ENCODE peak calls at places on chromosomes 6 and 20, in eight cellular contexts. O is mesendoderm; X is CD4-positive, alpha-beta memory T cell; G is cardiac muscle cell; E is right atrium auricular region; D is lower lobe of right lung; K is gastrocnemius medialis; C is spleen. U is an unnamed sample.
A peak's percentile ranks its signal among the peaks of the same experiment; 100 is the strongest.

GRCh38 chr6:75934643-75935472 is 137.6 kb downstream of the IMPG1 start:
- DNase-seq in D (no peak), O (peak; percentile 95), C (no peak), X (peak; percentile 30), K (peak; percentile 9), G (peak; percentile 87), E (no peak), U (peak; percentile 35)

GRCh38 chr6:112268011-112268410 is 13.6 kb upstream of the LAMA4 start:
- DNase-seq in X (no peak), O (no peak), E (no peak), C (no peak), K (no peak), G (no peak), D (no peak), U (no peak)

GRCh38 chr20:44540834-44541233 is 19.0 kb upstream of the SERINC3 start:
- DNase-seq in D (no peak), O (peak; percentile 54), K (no peak), G (no peak), C (no peak), E (no peak), X (no peak), U (no peak)

GRCh38 chr6:26043389-26044139 is 43.7 kb upstream of the HFE start:
- DNase-seq in C (peak; percentile 89), G (no peak), E (peak; percentile 81), D (peak; percentile 59), X (peak; percentile 87), K (peak; percentile 85), O (peak; percentile 97), U (peak; percentile 63)

GRCh38 chr6:130322673-130323268 is 43.0 kb upstream of the TMEM200A start:
- DNase-seq in X (peak; percentile 55), D (no peak), C (no peak), K (no peak), E (no peak), G (peak; percentile 69), O (peak; percentile 59), U (peak; percentile 24)

GRCh38 chr6:5623769-5624168 is 362.5 kb downstream of the FARS2 start:
- DNase-seq in D (no peak), K (no peak), G (peak; percentile 9), X (no peak), C (no peak), O (no peak), E (no peak), U (no peak)

GRCh38 chr6:149963212-149963461 is 606 bp upstream of the ULBP1 start:
- DNase-seq in G (no peak), K (no peak), X (peak; percentile 29), D (no peak), E (peak; percentile 54), C (no peak), O (peak; percentile 80), U (no peak)

GRCh38 chr20:62136283-62137091 is 6.7 kb downstream of the PSMA7 start:
- DNase-seq in C (peak; percentile 88), E (peak; percentile 79), X (peak; percentile 74), O (peak; percentile 80), K (no peak), G (peak; percentile 80), D (peak; percentile 80), U (peak; percentile 79)

GRCh38 chr6:109469591-109470189 is 13.3 kb downstream of the ZBTB24 start:
- DNase-seq in O (no peak), X (no peak), D (no peak), C (no peak), G (no peak), K (no peak), E (no peak), U (no peak)

GRCh38 chr6:35310265-35310831 is 12.7 kb downstream of the DEF6 start:
- DNase-seq in E (peak; percentile 56), O (no peak), K (no peak), X (no peak), D (no peak), C (peak; percentile 72), G (no peak), U (no peak)

DNA sequence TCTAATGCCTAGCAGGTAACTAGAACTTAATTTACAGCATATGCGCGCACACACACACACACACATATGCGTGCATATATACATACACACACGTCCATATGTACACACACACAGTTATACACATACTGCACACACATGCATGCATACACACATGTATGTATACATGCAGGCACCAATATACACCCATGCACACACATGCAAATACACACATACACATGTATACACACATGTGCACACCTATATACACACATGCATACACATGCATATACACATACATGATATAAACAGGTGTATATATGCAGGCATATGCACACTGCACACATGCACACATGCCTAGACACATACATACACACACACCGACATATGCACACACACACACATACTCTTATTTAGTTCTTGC is 1.9 kb downstream of the CCR6 start:
- DNase-seq in C (no peak), E (no peak), X (no peak), D (no peak), O (no peak), G (no peak), K (no peak), U (no peak)
- H3K27me3 ChIP-seq in C (no peaks in the 10 kb centered on the region), E (no peaks in the 10 kb centered on the region), X (no peaks in the 10 kb centered on the region), D (peaks cover 5% of the 10 kb centered on the region), O (no peaks in the 10 kb centered on the region), G (peaks cover 69% of the 10 kb centered on the region), K (no peaks in the 10 kb centered on the region), U (no peaks in the 10 kb centered on the region)

DNA sequence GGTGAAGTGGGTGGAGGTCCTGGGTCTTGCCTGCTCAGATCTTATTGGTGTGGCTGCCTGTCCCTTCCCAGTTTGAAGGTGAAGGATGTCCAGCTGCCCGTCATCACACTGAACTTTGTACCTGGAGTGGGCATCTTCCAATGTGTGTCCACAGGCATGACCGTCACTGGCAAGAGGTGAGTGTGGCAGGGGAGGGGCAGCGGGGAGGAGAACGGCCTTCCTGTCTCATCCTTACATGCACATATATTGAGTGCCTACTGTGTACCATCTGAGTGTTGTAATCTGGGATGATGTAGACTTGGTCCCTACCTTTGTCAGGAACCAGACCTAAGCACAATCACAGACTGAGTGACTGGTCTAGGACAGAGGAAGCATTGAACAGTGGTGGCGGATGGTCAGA is 2.7 kb downstream of the BPIFB6 start:
- DNase-seq in G (no peak), D (no peak), K (no peak), C (no peak), E (no peak), X (no peak), O (no peak), U (no peak)
- H3K27me3 ChIP-seq in G (no peaks in the 10 kb centered on the region), D (peaks cover under 1% of the 10 kb centered on the region), K (no peaks in the 10 kb centered on the region), C (no peaks in the 10 kb centered on the region), E (no peaks in the 10 kb centered on the region), X (no peaks in the 10 kb centered on the region), O (no peaks in the 10 kb centered on the region), U (no peaks in the 10 kb centered on the region)

GRCh38 chr20:57009355-57009754 is 257.1 kb downstream of the BMP7 start:
- DNase-seq in X (no peak), D (no peak), O (no peak), G (no peak), K (no peak), E (no peak), C (no peak), U (no peak)

GRCh38 chr20:57008217-57008616 is 258.2 kb downstream of the BMP7 start:
- DNase-seq in K (no peak), G (no peak), X (no peak), C (no peak), D (no peak), E (no peak), O (no peak), U (no peak)

GRCh38 chr20:57006411-57007170 is 259.9 kb downstream of the BMP7 start:
- DNase-seq in G (no peak), O (peak; percentile 86), X (no peak), K (no peak), E (no peak), C (no peak), D (no peak), U (no peak)

GRCh38 chr20:57005146-57005933 is 261.1 kb downstream of the BMP7 start:
- DNase-seq in X (no peak), C (no peak), O (no peak), D (no peak), G (no peak), E (no peak), K (no peak), U (no peak)

DNA sequence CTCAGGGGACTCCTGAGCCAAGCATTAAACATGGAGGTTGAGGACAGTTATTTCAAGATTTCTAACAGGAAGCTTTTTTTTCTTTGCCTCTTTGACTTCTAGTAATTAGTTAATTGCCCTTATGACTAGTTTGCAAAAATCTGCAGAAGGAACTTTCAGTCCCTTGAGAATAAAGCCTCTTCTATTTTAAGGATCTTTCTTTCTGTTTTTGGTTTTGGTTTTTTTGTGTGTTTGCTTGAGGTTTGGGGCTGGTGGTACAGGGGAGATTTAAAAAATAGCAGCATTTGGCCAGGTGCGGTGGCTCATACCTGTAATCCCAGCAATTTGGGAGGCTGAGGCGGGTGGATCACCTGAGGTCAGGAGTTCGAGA is 259.3 kb downstream of the BMP7 start:
- DNase-seq in D (no peak), G (no peak), O (no peak), X (no peak), C (no peak), E (no peak), K (no peak), U (no peak)
- H3K27me3 ChIP-seq in D (peaks cover 52% of the 10 kb centered on the region), G (no peaks in the 10 kb centered on the region), O (no peaks in the 10 kb centered on the region), X (no peaks in the 10 kb centered on the region), C (no peaks in the 10 kb centered on the region), E (no peaks in the 10 kb centered on the region), K (no peaks in the 10 kb centered on the region), U (no peaks in the 10 kb centered on the region)

DNA sequence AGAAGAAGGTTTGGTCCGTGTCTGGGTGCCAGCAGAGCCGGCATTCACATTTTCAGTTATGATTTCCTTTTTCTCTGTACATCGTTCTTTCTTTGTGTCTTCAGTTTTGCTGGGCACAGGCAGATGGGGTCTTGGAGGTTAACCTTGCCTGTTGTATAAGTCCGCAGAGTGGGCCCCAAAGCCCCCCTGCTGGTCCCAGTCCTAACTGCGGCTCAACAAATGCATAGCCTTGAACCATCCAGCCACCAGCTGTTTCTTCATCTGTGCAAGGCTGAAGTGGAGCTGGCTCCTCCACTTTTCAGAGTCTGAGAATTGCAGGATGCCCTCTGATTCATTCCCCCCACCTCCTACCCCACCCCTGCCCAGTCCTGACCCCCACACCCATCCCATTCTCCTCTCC is 386.3 kb upstream of the SULF2 start:
- DNase-seq in E (no peak), X (no peak), K (no peak), O (no peak), C (no peak), G (no peak), D (no peak), U (no peak)
- H3K27me3 ChIP-seq in E (no peaks in the 10 kb centered on the region), X (no peaks in the 10 kb centered on the region), K (no peaks in the 10 kb centered on the region), O (no peaks in the 10 kb centered on the region), C (no peaks in the 10 kb centered on the region), G (no peaks in the 10 kb centered on the region), D (peaks cover 8% of the 10 kb centered on the region), U (no peaks in the 10 kb centered on the region)

DNA sequence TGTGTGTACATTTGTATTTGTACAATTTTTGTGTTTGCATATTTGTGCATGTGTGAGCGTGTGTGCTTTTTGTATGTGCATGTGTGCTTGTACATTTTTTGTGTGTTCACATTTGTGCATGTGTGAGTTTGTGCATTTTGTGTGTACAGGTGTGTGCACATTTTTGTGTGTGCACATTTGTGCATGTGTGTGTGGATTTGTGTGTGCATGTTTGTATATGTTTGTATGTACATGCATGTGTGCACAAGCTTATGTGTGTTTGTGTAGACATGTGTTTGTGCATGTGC is 28.9 kb downstream of the PRR18 start:
- DNase-seq in K (no peak), D (no peak), E (no peak), O (no peak), X (no peak), C (no peak), G (no peak), U (no peak)
- H3K27me3 ChIP-seq in K (peaks cover 6% of the 10 kb centered on the region), D (peaks cover 4% of the 10 kb centered on the region), E (no peaks in the 10 kb centered on the region), O (no peaks in the 10 kb centered on the region), X (no peaks in the 10 kb centered on the region), C (no peaks in the 10 kb centered on the region), G (peaks cover 23% of the 10 kb centered on the region), U (no peaks in the 10 kb centered on the region)

GRCh38 chr6:116461563-116462507 is 660 bp downstream of the CALHM6 start:
- DNase-seq in E (no peak), C (peak; percentile 96), O (peak; percentile 90), K (no peak), X (peak; percentile 68), D (peak; percentile 81), G (peak; percentile 71), U (peak; percentile 51)
- H3K27me3 ChIP-seq in E (no peaks in the 10 kb centered on the region), C (no peaks in the 10 kb centered on the region), O (peaks cover 7% of the 10 kb centered on the region), K (no peaks in the 10 kb centered on the region), X (no peaks in the 10 kb centered on the region), D (peaks cover 14% of the 10 kb centered on the region), G (peaks cover 55% of the 10 kb centered on the region), U (peaks cover 27% of the 10 kb centered on the region)